ENCODE peak calls at places on chromosome 11, in four cellular contexts. M is adrenal gland, X is ovary, U is H54. W is an unnamed sample.

GRCh38 chr11:7511405-7511804 is 2.4 kb upstream of the PPFIBP2 start:
- DNase-seq in M (peak; percentile 17), X (peak; percentile 34), U (no peak), W (no peak)

GRCh38 chr11:127042445-127042844 is 41.9 kb upstream of the KIRREL3 start:
- DNase-seq in M (no peak), X (no peak), U (peak; percentile 15), W (no peak)

GRCh38 chr11:117826360-117826635 is 1.8 kb upstream of the FXYD2 start:
- DNase-seq in M (no peak), X (no peak), U (no peak), W (no peak)

GRCh38 chr11:27839226-27839913 is 139.1 kb upstream of the BDNF start:
- DNase-seq in M (no peak), X (no peak), U (no peak), W (no peak)

GRCh38 chr11:95832763-95833162 is 42.5 kb downstream of the CEP57 start:
- DNase-seq in M (no peak), X (no peak), U (no peak), W (no peak)

GRCh38 chr11:12764187-12764914 is 90.1 kb downstream of the TEAD1 start:
- DNase-seq in M (no peak), X (no peak), U (no peak), W (no peak)

GRCh38 chr11:126529037-126529436 is 173.6 kb downstream of the ST3GAL4 start:
- DNase-seq in M (no peak), X (no peak), U (no peak), W (no peak)

GRCh38 chr11:108906329-108906728 is 241.5 kb downstream of the DDX10 start:
- DNase-seq in M (peak; percentile 13), X (no peak), U (no peak), W (no peak)

GRCh38 chr11:68167474-68167873 is 45.6 kb downstream of the KMT5B start:
- DNase-seq in M (no peak), X (no peak), U (no peak), W (no peak)

GRCh38 chr11:93747122-93747521 is 5.7 kb downstream of the C11orf54 start:
- DNase-seq in M (no peak), X (no peak), U (no peak), W (no peak)

GRCh38 chr11:129992161-129992944 is 10.3 kb downstream of the PRDM10 start:
- DNase-seq in M (peak; percentile 50), X (no peak), U (no peak), W (peak; percentile 47)

GRCh38 chr11:117495357-117495756 is 167.7 kb downstream of the CEP164 start:
- DNase-seq in M (no peak), X (no peak), U (no peak), W (no peak)

GRCh38 chr11:11555228-11555627 is 66.6 kb downstream of the GALNT18 start:
- DNase-seq in M (no peak), X (no peak), U (no peak), W (no peak)

GRCh38 chr11:116567721-116568242 is 205.0 kb downstream of the BUD13 start:
- DNase-seq in M (no peak), X (no peak), U (no peak), W (no peak)

GRCh38 chr11:108221981-108222685 is at the start of gene NPAT:
- DNase-seq in M (no peak), X (no peak), U (no peak), W (peak; percentile 83)

GRCh38 chr11:65576232-65576866 is 496 bp downstream of the EHBP1L1 start:
- DNase-seq in M (no peak), X (no peak), U (no peak), W (no peak)

GRCh38 chr11:65576867-65577755 is 1.3 kb downstream of the EHBP1L1 start:
- DNase-seq in M (peak; percentile 72), X (peak; percentile 54), U (peak; percentile 100), W (peak; percentile 76)

GRCh38 chr11:65574963-65575567 is 788 bp upstream of the EHBP1L1 start:
- DNase-seq in M (no peak), X (no peak), U (no peak), W (peak; percentile 94)

GRCh38 chr11:65574147-65574962 is 1.5 kb upstream of the EHBP1L1 start:
- DNase-seq in M (peak; percentile 93), X (peak; percentile 88), U (peak; percentile 98), W (peak; percentile 92)

GRCh38 chr11:65575568-65576231 is at the start of gene EHBP1L1:
- DNase-seq in M (peak; percentile 60), X (peak; percentile 78), U (no peak), W (peak; percentile 90)
- TF ChIP-seq POLR2A in M (no peak), X (no peak), U (no peak), W (peak; percentile 78)

DNA sequence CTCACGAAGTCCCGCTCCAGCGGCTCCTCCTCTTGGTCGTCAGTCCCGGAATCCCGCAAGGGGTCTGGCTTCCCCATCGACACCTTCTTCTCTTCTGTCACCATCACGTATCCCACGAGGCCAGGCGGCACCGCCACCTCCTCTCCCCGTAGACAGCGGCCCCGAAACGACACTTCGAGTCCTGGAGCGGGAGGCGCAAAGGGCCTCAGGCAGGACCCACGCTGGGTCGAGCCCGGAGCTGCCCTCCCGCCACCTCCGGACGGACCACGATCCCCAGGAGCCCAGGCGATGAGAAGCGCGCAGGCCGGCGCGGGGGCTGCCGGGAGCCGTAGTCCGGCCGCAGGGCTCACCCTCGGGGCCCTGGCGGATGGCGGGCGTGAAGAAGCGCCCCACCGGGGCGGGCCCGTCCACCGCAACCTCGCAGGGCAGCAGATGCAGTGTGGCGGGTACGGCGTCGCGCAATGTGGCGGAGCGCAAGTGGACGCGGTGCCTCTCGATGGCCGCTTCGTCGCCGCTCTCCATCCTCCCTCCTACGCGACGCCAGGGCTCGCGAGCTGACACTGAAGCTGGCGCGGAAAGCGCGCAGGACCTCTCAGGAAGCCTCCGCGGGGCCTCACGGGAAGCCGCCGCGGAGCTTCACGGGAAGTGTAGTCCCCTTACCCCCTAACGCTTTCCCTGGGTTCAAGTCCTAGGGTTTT is at the start of gene RNASEH2C:
- DNase-seq in M (peak; percentile 85), X (peak; percentile 82), U (peak; percentile 89), W (peak; percentile 90)
- TF ChIP-seq POLR2A in M (peak; percentile 86), X (peak; percentile 75), U (peak; percentile 98), W (peak; percentile 92)

DNA sequence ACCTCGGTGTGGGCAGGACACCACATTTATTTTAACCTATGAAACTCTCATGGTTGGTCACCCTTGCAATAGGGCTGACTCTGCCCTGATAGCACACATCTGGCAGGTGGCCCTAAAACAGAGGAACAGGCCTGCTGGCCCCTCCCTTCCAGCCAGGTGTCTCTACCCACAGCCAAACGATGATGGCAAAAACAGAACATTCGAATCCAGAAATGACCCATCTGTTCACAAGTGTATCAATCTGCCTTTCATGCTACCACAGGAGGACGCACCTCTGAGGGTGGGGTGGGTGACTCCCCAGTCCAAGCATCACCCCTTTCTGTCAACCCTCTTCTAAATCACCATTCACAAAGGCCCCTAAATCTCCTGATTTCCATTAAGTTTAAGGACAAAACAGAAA is 118.1 kb downstream of the ETS1 start:
- DNase-seq in M (no peak), X (no peak), U (no peak), W (no peak)
- TF ChIP-seq POLR2A in M (no peak), X (no peak), U (no peak), W (no peak)

DNA sequence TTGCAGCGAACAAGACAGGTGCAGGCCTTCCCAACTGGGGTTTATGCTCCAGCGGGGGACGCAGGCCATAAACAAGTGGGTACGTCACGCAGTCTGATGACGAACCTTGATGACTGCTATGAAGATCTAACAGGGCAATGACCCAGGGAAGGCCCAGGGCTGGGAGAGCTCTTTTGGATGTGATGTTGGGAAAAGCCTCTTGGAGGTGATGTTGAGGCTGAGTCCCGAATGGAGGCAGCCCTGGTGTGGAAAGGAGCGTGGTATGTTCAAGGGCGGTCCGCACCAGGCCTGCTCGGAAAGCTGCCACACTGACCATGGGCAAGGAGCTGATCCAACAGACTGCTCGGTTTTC is 5.8 kb downstream of the FADS2 start:
- DNase-seq in M (peak; percentile 47), X (no peak), U (no peak), W (no peak)
- TF ChIP-seq POLR2A in M (no peak), X (no peak), U (no peak), W (no peak)

GRCh38 chr11:111367411-111368284 is 11.4 kb downstream of the POU2AF1 start:
- DNase-seq in M (no peak), X (no peak), U (no peak), W (no peak)

GRCh38 chr11:111365722-111366559 is 13.1 kb downstream of the POU2AF1 start:
- DNase-seq in M (no peak), X (no peak), U (no peak), W (peak; percentile 13)

GRCh38 chr11:111370270-111370901 is 8.7 kb downstream of the POU2AF1 start:
- DNase-seq in M (no peak), X (no peak), U (no peak), W (no peak)

GRCh38 chr11:111366560-111367410 is 12.3 kb downstream of the POU2AF1 start:
- DNase-seq in M (no peak), X (no peak), U (no peak), W (no peak)

GRCh38 chr11:111368285-111368560 is 10.9 kb downstream of the POU2AF1 start:
- DNase-seq in M (no peak), X (no peak), U (no peak), W (no peak)
- TF ChIP-seq POLR2A in M (no peak), X (no peak), U (no peak), W (no peak)